ENCODE peak calls at places on chromosomes 11 and 22, in six cellular contexts. Q is GM20000, A is breast epithelium, O is ureter, W is NCI-H2081, X is NCI-H510A treated with DMSO at 0.1 percent for 48 hours. S is an unnamed sample.

GRCh38 chr22:21029486-21030025 is 2.8 kb downstream of the SLC7A4 start:
- DNase-seq in A (no peak), O (no peak), X (no peak), Q (no peak), W (no peak), S (no peak)

GRCh38 chr11:133149698-133150097 is 382.6 kb downstream of the OPCML start:
- DNase-seq in X (no peak), A (no peak), W (no peak), Q (no peak), O (no peak), S (no peak)

GRCh38 chr11:126488591-126489370 is 133.3 kb downstream of the ST3GAL4 start:
- DNase-seq in O (no peak), Q (no peak), W (no peak), X (no peak), A (no peak), S (no peak)

GRCh38 chr22:19568337-19569311 is 44.4 kb upstream of the CLDN5 start:
- DNase-seq in O (no peak), X (peak; percentile 28), Q (no peak), A (no peak), W (peak; percentile 12), S (no peak)

GRCh38 chr11:128738942-128739341 is 45.1 kb downstream of the FLI1 start:
- DNase-seq in W (no peak), O (no peak), A (no peak), Q (no peak), X (no peak), S (no peak)

GRCh38 chr22:21568207-21569075 is 927 bp downstream of the UBE2L3 start:
- DNase-seq in O (no peak), Q (peak; percentile 46), A (no peak), W (peak; percentile 15), X (no peak), S (no peak)

GRCh38 chr11:76249195-76249741 is 43.0 kb upstream of the WNT11 start:
- DNase-seq in Q (no peak), O (no peak), X (no peak), W (no peak), A (no peak), S (no peak)

GRCh38 chr11:17985517-17985916 is 27.3 kb downstream of the SERGEF start:
- DNase-seq in Q (no peak), W (peak; percentile 38), X (no peak), A (no peak), O (no peak), S (no peak)

GRCh38 chr11:103541186-103541795 is 432.1 kb downstream of the DYNC2H1 start:
- DNase-seq in X (no peak), Q (no peak), O (no peak), W (peak; percentile 30), A (no peak), S (no peak)

GRCh38 chr11:92909214-92909613 is 60.2 kb upstream of the MTNR1B start:
- DNase-seq in X (no peak), O (no peak), Q (no peak), W (no peak), A (no peak), S (no peak)

GRCh38 chr11:88398372-88399140 is 61.0 kb upstream of the CTSC start:
- DNase-seq in Q (no peak), X (no peak), W (no peak), A (no peak), O (no peak), S (no peak)

GRCh38 chr11:113796663-113797259 is 17.2 kb downstream of the CLDN25 start:
- DNase-seq in Q (peak; percentile 44), O (no peak), X (peak; percentile 49), W (peak; percentile 55), A (no peak), S (no peak)

GRCh38 chr11:77819921-77820564 is 479 bp downstream of the RSF1 start:
- DNase-seq in W (peak; percentile 49), A (peak; percentile 35), O (peak; percentile 61), X (no peak), Q (peak; percentile 40), S (no peak)

GRCh38 chr22:29607426-29607825 is 4.0 kb downstream of the NF2 start:
- DNase-seq in X (no peak), O (no peak), Q (no peak), W (no peak), A (no peak), S (no peak)

GRCh38 chr11:74460481-74461154 is 6.7 kb downstream of the KCNE3 start:
- DNase-seq in A (no peak), Q (no peak), W (no peak), O (no peak), X (no peak), S (no peak)

GRCh38 chr11:125180413-125181305 is 16.1 kb downstream of the PKNOX2 start:
- DNase-seq in Q (no peak), A (no peak), X (no peak), O (no peak), W (no peak), S (no peak)

GRCh38 chr11:32566527-32566926 is 17.1 kb upstream of the EIF3M start:
- DNase-seq in W (no peak), X (no peak), A (no peak), O (no peak), Q (no peak), S (no peak)

GRCh38 chr11:70072471-70073187 is 5.5 kb upstream of the ANO1 start:
- DNase-seq in X (no peak), A (peak; percentile 14), Q (no peak), W (no peak), O (peak; percentile 39), S (no peak)

GRCh38 chr11:75896843-75897419 is 81.9 kb downstream of the UVRAG start:
- DNase-seq in Q (no peak), X (peak; percentile 81), A (no peak), O (no peak), W (peak; percentile 59), S (no peak)

GRCh38 chr11:46272816-46273427 is 4.5 kb upstream of the CREB3L1 start:
- DNase-seq in A (no peak), Q (no peak), O (peak; percentile 71), X (no peak), W (no peak), S (no peak)

GRCh38 chr11:115576606-115577005 is 72.4 kb upstream of the CADM1 start:
- DNase-seq in W (no peak), X (no peak), A (no peak), Q (no peak), O (no peak), S (no peak)

GRCh38 chr22:30829901-30830550 is 135.4 kb downstream of the OSBP2 start:
- DNase-seq in X (no peak), Q (peak; percentile 4), O (no peak), W (no peak), A (no peak), S (no peak)

GRCh38 chr11:100338144-100338840 is 348.8 kb upstream of the ARHGAP42 start:
- DNase-seq in W (no peak), A (no peak), O (no peak), X (no peak), Q (no peak), S (no peak)

GRCh38 chr11:47564933-47565339 is 463 bp upstream of the PTPMT1 start:
- DNase-seq in O (no peak), Q (no peak), X (no peak), A (no peak), W (no peak), S (no peak)

GRCh38 chr11:118010738-118011461 is 24.7 kb downstream of the IL10RA start:
- DNase-seq in O (no peak), Q (peak; percentile 82), A (peak; percentile 35), W (no peak), X (no peak), S (no peak)

GRCh38 chr22:39097098-39098020 is at the start of gene APOBEC3H:
- DNase-seq in X (no peak), Q (peak; percentile 51), A (peak; percentile 59), W (no peak), O (peak; percentile 70), S (no peak)

GRCh38 chr22:50506611-50507420 is 686 bp downstream of the LMF2 start:
- DNase-seq in A (peak; percentile 46), Q (no peak), X (no peak), O (peak; percentile 60), W (peak; percentile 91), S (peak; percentile 49)

GRCh38 chr11:914747-915493 is 4.3 kb upstream of the CHID1 start:
- DNase-seq in X (no peak), O (peak; percentile 61), W (no peak), A (peak; percentile 33), Q (no peak), S (no peak)

GRCh38 chr11:84264066-84264465 is 977.9 kb upstream of the CCDC90B start:
- DNase-seq in Q (no peak), X (no peak), A (no peak), O (no peak), W (no peak), S (no peak)

GRCh38 chr11:113131036-113131775 is 170.0 kb downstream of the NCAM1 start:
- DNase-seq in Q (no peak), A (no peak), W (no peak), X (no peak), O (no peak), S (no peak)

GRCh38 chr11:45366839-45367238 is 80.7 kb upstream of the SYT13 start:
- DNase-seq in Q (no peak), A (no peak), W (no peak), O (no peak), X (no peak), S (no peak)

GRCh38 chr22:30694638-30695350 is at the start of gene OSBP2:
- DNase-seq in O (peak; percentile 44), A (no peak), X (no peak), W (peak; percentile 6), Q (peak; percentile 70), S (no peak)

GRCh38 chr11:68337399-68337835 is 25.0 kb downstream of the LRP5 start:
- DNase-seq in W (no peak), Q (no peak), O (no peak), A (no peak), X (peak; percentile 9), S (no peak)

GRCh38 chr11:81165164-81165563 is 1568.5 kb downstream of the FAM181B start:
- DNase-seq in W (no peak), O (no peak), A (no peak), X (no peak), Q (no peak), S (no peak)

GRCh38 chr22:42959472-42960145 is 55.3 kb downstream of the PACSIN2 start:
- DNase-seq in X (peak; percentile 19), Q (no peak), W (no peak), O (peak; percentile 71), A (peak; percentile 51), S (no peak)

GRCh38 chr11:134340354-134340964 is 8.7 kb downstream of the GLB1L2 start:
- DNase-seq in A (no peak), X (no peak), W (peak; percentile 69), O (no peak), Q (peak; percentile 11), S (no peak)

GRCh38 chr11:59172345-59173079 is 580 bp downstream of the DTX4 start:
- DNase-seq in O (peak; percentile 72), W (no peak), Q (peak; percentile 77), X (peak; percentile 37), A (no peak), S (no peak)